ENCODE peak calls at places on chromosomes 16 and 17, in four cellular contexts. R, Z, O and H are unnamed samples.

GRCh38 chr17:79652999-79653643 is 42.3 kb upstream of the RBFOX3 start:
- DNase-seq in O (no peak), Z (no peak), R (no peak), H (no peak)

GRCh38 chr16:77062878-77063566 is 128.0 kb upstream of the MON1B start:
- DNase-seq in O (no peak), Z (no peak), R (no peak), H (peak)

GRCh38 chr17:79002796-79003593 is 6.6 kb downstream of the CANT1 start:
- DNase-seq in O (no peak), R (no peak), Z (no peak), H (no peak)

GRCh38 chr17:45144199-45145034 is 3.9 kb upstream of the HEXIM1 start:
- DNase-seq in Z (peak), O (peak), R (peak), H (no peak)

GRCh38 chr17:62780273-62780672 is 27.8 kb downstream of the MARCHF10 start:
- DNase-seq in R (peak), Z (no peak), O (peak), H (no peak)

GRCh38 chr17:62627904-62628603 is 584 bp downstream of the MRC2 start:
- DNase-seq in O (peak), R (no peak), Z (no peak), H (peak)

GRCh38 chr17:31286587-31286986 is 10.5 kb downstream of the OMG start:
- DNase-seq in Z (no peak), O (no peak), R (no peak), H (no peak)

GRCh38 chr17:66906321-66907278 is 57.9 kb upstream of the CACNG4 start:
- DNase-seq in O (peak), R (peak), Z (peak), H (peak)

GRCh38 chr17:60720763-60721531 is 43.3 kb downstream of the BCAS3 start:
- DNase-seq in O (no peak), Z (peak), R (peak), H (peak)

GRCh38 chr16:67230809-67231660 is 4.1 kb downstream of the TMEM208 start:
- DNase-seq in O (peak), Z (no peak), R (no peak), H (no peak)

GRCh38 chr16:50626868-50627267 is 54.2 kb downstream of the SNX20 start:
- DNase-seq in R (no peak), Z (no peak), O (no peak), H (no peak)

GRCh38 chr16:67233596-67233995 is 6.7 kb downstream of the TMEM208 start:
- DNase-seq in Z (no peak), R (no peak), O (peak), H (no peak)

GRCh38 chr17:66713533-66714042 is 121.3 kb upstream of the CACNG5 start:
- DNase-seq in Z (no peak), O (no peak), R (no peak), H (no peak)

GRCh38 chr17:82793974-82794620 is 42.2 kb downstream of the TBCD start:
- DNase-seq in Z (no peak), O (no peak), R (no peak), H (no peak)

GRCh38 chr17:65523411-65523810 is 38.0 kb downstream of the AXIN2 start:
- DNase-seq in O (no peak), R (no peak), Z (no peak), H (no peak)

GRCh38 chr16:50540711-50541007 is 7.5 kb upstream of the NKD1 start:
- DNase-seq in R (no peak), Z (no peak), O (no peak), H (no peak)

GRCh38 chr16:56343661-56344517 is 81.5 kb downstream of the AMFR start:
- DNase-seq in Z (no peak), R (no peak), O (no peak), H (no peak)

GRCh38 chr16:29663020-29663828 is at the start of gene SPN:
- DNase-seq in R (no peak), O (no peak), Z (no peak), H (no peak)

GRCh38 chr17:38970804-38971203 is 3.6 kb upstream of the FBXO47 start:
- DNase-seq in Z (no peak), O (no peak), R (no peak), H (no peak)

GRCh38 chr17:48997103-48997826 is at the start of gene IGF2BP1:
- DNase-seq in Z (no peak), O (no peak), R (no peak), H (peak)

GRCh38 chr16:67470314-67470713 is 10.6 kb downstream of the ATP6V0D1 start:
- DNase-seq in O (peak), R (peak), Z (peak), H (no peak)

GRCh38 chr17:40340880-40341807 is 23.4 kb downstream of the GJD3 start:
- DNase-seq in R (peak), Z (peak), O (peak), H (peak)

GRCh38 chr17:57541472-57542394 is 203.4 kb downstream of the CCDC182 start:
- DNase-seq in Z (no peak), O (peak), R (no peak), H (no peak)

GRCh38 chr16:85683363-85683762 is 5.4 kb downstream of the GINS2 start:
- DNase-seq in R (no peak), O (no peak), Z (no peak), H (no peak)

GRCh38 chr16:48546774-48547173 is 63.2 kb downstream of the N4BP1 start:
- DNase-seq in R (peak), O (no peak), Z (peak), H (no peak)

GRCh38 chr17:40568074-40568836 is 3.0 kb upstream of the CCR7 start:
- DNase-seq in Z (no peak), R (no peak), O (no peak), H (no peak)

GRCh38 chr17:58086953-58087352 is 3.7 kb downstream of the DYNLL2 start:
- DNase-seq in R (no peak), O (no peak), Z (no peak), H (no peak)

GRCh38 chr16:57234707-57235092 is 10.4 kb upstream of the ARL2BP start:
- DNase-seq in R (no peak), O (no peak), Z (no peak), H (no peak)

GRCh38 chr16:35573407-35573806 is 2114.0 kb downstream of the TP53TG3F start:
- DNase-seq in O (no peak), Z (no peak), R (no peak), H (no peak)

GRCh38 chr17:32746698-32747097 is 130.2 kb downstream of the MYO1D start:
- DNase-seq in Z (no peak), O (no peak), R (no peak), H (no peak)

GRCh38 chr16:27222499-27223225 is 19.3 kb downstream of the KDM8 start:
- DNase-seq in Z (no peak), O (peak), R (peak), H (no peak)

GRCh38 chr16:12439443-12440232 is 364.0 kb downstream of the CPPED1 start:
- DNase-seq in O (no peak), Z (no peak), R (no peak), H (no peak)

GRCh38 chr16:48628359-48628985 is 18.5 kb upstream of the N4BP1 start:
- DNase-seq in Z (no peak), O (no peak), R (no peak), H (no peak)

GRCh38 chr17:50153650-50154575 is 3.4 kb upstream of the PPP1R9B start:
- DNase-seq in R (peak), Z (peak), O (peak), H (no peak)

GRCh38 chr16:6913535-6913934 is 419.1 kb upstream of the RBFOX1 start:
- DNase-seq in O (no peak), R (no peak), Z (no peak), H (no peak)

GRCh38 chr17:15233022-15233805 is 31.9 kb downstream of the PMP22 start:
- DNase-seq in O (no peak), Z (no peak), R (no peak), H (no peak)
- TF ChIP-seq CTCF in O (peak), Z (no peak), R (no peak), H (no peak)

DNA sequence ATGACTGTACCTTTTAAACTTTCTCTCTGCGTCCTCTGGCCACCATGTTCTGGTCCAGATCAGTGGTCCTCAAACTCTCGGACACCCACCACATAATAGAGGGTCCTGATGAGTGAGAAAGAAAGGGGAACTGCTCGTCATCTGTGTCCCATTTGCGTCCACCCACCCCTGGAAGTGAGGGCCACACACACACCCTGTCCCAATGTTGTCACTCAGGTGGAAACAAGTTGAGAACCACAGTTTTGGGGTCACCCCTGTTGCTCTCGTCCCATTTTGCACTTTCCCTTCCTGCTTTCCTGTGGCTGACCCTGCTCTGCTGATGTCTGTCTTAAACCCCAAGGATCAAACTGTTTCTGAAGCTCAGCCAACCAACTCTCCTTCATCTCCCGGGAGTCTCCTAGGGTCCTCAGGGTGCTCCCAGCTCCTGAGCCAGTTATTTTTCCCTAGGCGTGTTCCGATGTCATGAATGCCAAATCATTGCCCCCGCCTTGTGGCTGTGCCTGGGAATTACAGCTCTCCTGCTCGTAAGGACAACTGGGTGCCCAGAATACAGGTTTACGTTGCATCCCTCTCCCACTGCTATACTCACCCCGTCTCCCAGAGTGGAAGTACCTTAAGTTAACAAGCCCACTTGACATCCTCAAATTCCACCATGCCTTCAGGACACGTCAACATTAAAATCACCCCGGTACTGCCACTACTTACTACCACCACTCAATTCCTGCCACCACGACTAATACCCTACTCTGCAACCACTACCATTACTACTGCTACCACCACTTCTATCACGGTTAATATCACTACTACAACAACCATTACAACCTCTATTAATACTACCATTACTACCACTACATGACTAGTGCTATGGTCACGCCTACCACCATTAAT is 26.0 kb upstream of the HNF1B start:
- DNase-seq in Z (peak), R (peak), O (peak), H (peak)
- TF ChIP-seq CTCF in Z (peak), R (peak), O (peak), H (peak)

GRCh38 chr17:75135946-75136345 is 4.4 kb upstream of the NT5C start:
- DNase-seq in O (no peak), R (no peak), Z (no peak), H (no peak)
- TF ChIP-seq CTCF in O (no peak), R (no peak), Z (no peak), H (no peak)

GRCh38 chr16:88697831-88698693 is 8.1 kb downstream of the RNF166 start:
- DNase-seq in R (no peak), Z (no peak), O (no peak), H (no peak)
- TF ChIP-seq CTCF in R (peak), Z (no peak), O (no peak), H (peak)

GRCh38 chr17:81700353-81701287 is 2.5 kb upstream of the MRPL12 start:
- DNase-seq in Z (no peak), R (no peak), O (no peak), H (no peak)

GRCh38 chr17:81703747-81704654 is 834 bp downstream of the MRPL12 start:
- DNase-seq in O (no peak), R (no peak), Z (peak), H (no peak)

GRCh38 chr17:81697261-81698044 is 5.7 kb upstream of the MRPL12 start:
- DNase-seq in O (no peak), R (no peak), Z (no peak), H (no peak)

GRCh38 chr17:81702934-81703746 is at the start of gene MRPL12:
- DNase-seq in R (peak), Z (peak), O (peak), H (peak)

GRCh38 chr17:81701288-81702071 is 1.7 kb upstream of the MRPL12 start:
- DNase-seq in O (no peak), R (no peak), Z (peak), H (no peak)
- TF ChIP-seq CTCF in O (no peak), R (no peak), Z (no peak), H (no peak)

GRCh38 chr16:17544785-17545184 is 74.0 kb upstream of the XYLT1 start:
- DNase-seq in O (no peak), Z (peak), R (no peak), H (no peak)
- TF ChIP-seq CTCF in O (no peak), Z (no peak), R (no peak), H (peak)

GRCh38 chr17:74212262-74212912 is 984 bp upstream of the TTYH2 start:
- DNase-seq in R (no peak), Z (no peak), O (peak), H (peak)

GRCh38 chr17:74213897-74214386 is 571 bp downstream of the TTYH2 start:
- DNase-seq in Z (no peak), O (peak), R (no peak), H (no peak)

GRCh38 chr17:74211929-74212261 is 1.5 kb upstream of the TTYH2 start:
- DNase-seq in O (no peak), R (no peak), Z (no peak), H (no peak)

GRCh38 chr17:74214642-74215331 is 1.4 kb downstream of the TTYH2 start:
- DNase-seq in O (peak), R (no peak), Z (no peak), H (no peak)

DNA sequence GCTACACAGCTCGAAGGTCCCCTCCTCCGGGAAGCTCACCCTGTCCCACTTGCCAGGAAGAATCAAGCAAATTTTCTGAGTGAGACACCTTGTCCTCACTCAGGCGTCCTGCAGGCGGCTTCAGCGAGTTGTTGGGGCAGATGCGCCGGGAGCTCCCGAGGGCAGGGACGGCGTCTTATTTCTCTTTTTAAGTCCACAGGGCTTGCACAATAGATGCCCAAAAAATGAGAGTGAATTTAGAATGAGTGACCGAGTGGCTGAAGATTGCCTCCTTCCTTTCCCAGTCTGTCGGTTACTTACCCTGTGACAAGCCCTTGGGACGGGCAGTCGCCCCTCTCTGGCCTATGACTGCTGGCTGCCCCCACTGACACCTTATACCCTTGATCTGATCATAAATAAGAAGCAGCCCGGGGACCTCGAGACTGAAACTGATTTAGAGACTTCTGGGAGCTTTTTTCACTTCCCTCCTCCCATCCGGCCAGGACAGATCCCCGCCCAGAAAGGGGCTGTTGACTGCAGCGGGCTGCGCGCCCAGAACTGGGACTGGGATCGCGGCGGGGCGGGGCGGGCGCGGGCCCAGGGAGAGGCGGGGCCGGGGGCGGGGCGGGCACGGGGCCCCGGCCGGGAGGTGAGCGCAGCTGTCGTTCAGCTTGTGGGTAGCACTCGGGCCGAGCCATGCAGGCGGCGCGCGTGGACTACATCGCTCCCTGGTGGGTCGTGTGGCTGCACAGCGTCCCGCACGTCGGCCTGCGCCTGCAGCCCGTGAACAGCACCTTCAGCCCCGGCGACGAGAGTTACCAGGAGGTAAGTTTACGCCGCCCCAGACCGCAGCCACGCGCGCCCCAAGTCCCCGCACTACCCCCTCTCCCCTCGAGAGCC is at the start of gene TTYH2:
- DNase-seq in Z (peak), R (peak), O (peak), H (peak)
- TF ChIP-seq CTCF in Z (no peak), R (no peak), O (no peak), H (peak)